ENCODE peak calls at places on chromosomes 13 and 19, in four cellular contexts. V is esophagus muscularis mucosa, K is transverse colon, W is GM23338. N is an unnamed sample. For H3K4me1, the result is how much of the 10 kb centered on the place peaks cover.

GRCh38 chr19:30692517-30692870 is 320.3 kb downstream of the ZNF536 start:
- DNase-seq in V (no peak), W (no peak), K (no peak), N (no peak)

GRCh38 chr13:31595568-31595967 is 143.8 kb upstream of the RXFP2 start:
- DNase-seq in W (no peak), V (no peak), K (no peak), N (no peak)

GRCh38 chr19:15320118-15320517 is 12.2 kb downstream of the BRD4 start:
- DNase-seq in V (no peak), K (no peak), W (no peak), N (no peak)

GRCh38 chr13:105969761-105970160 is 565.7 kb downstream of the EFNB2 start:
- DNase-seq in K (no peak), V (peak), W (no peak), N (no peak)

GRCh38 chr19:13430790-13431582 is 75.3 kb downstream of the CACNA1A start:
- DNase-seq in W (peak), V (no peak), K (peak), N (no peak)

GRCh38 chr13:48448285-48448962 is 35.5 kb upstream of the LPAR6 start:
- DNase-seq in K (no peak), W (no peak), V (no peak), N (no peak)

GRCh38 chr19:19544257-19545127 is 6.4 kb downstream of the CILP2 start:
- DNase-seq in V (no peak), K (no peak), W (no peak), N (no peak)

GRCh38 chr19:43525836-43526771 is 897 bp downstream of the ETHE1 start:
- DNase-seq in V (no peak), K (peak), W (peak), N (peak)

GRCh38 chr13:41614671-41615519 is 157.5 kb downstream of the RGCC start:
- DNase-seq in W (no peak), V (no peak), K (no peak), N (no peak)

GRCh38 chr19:32200312-32201038 is 144.9 kb upstream of the ZNF507 start:
- DNase-seq in V (peak), K (no peak), W (no peak), N (no peak)

GRCh38 chr13:78586706-78587105 is 16.6 kb downstream of the POU4F1 start:
- DNase-seq in K (no peak), W (peak), V (no peak), N (no peak)

GRCh38 chr19:15635016-15635805 is 5.5 kb upstream of the CYP4F3 start:
- DNase-seq in V (no peak), K (no peak), W (no peak), N (no peak)

GRCh38 chr13:42865703-42866102 is 84.3 kb downstream of the FAM216B start:
- DNase-seq in K (no peak), V (no peak), W (no peak), N (no peak)

GRCh38 chr19:47446534-47447469 is 24.9 kb downstream of the SLC8A2 start:
- DNase-seq in W (peak), K (peak), V (no peak), N (no peak)

GRCh38 chr19:19004144-19004543 is 29.2 kb downstream of the SUGP2 start:
- DNase-seq in V (no peak), W (no peak), K (no peak), N (no peak)

GRCh38 chr19:8324186-8325050 is 3.1 kb downstream of the RPS28 start:
- DNase-seq in K (no peak), W (peak), V (no peak), N (no peak)

GRCh38 chr19:2016041-2016807 is 710 bp upstream of the BTBD2 start:
- DNase-seq in V (no peak), W (peak), K (peak), N (peak)

GRCh38 chr13:87344176-87344575 is 327.0 kb upstream of the SLITRK5 start:
- DNase-seq in V (no peak), K (no peak), W (peak), N (no peak)

GRCh38 chr13:108609353-108609752 is 20.1 kb upstream of the MYO16 start:
- DNase-seq in K (no peak), V (no peak), W (peak), N (no peak)

GRCh38 chr13:109517516-109517915 is 268.9 kb downstream of the IRS2 start:
- DNase-seq in W (no peak), K (no peak), V (no peak), N (no peak)

GRCh38 chr13:91154954-91155353 is 192.5 kb upstream of the MIR17HG start:
- DNase-seq in V (no peak), K (no peak), W (peak), N (no peak)

GRCh38 chr19:2888739-2889224 is 11.9 kb upstream of the ZNF57 start:
- DNase-seq in W (peak), V (no peak), K (peak), N (peak)

GRCh38 chr19:46714523-46715106 is 2.3 kb downstream of the PRKD2 start:
- DNase-seq in W (no peak), V (no peak), K (no peak), N (peak)

GRCh38 chr13:109778102-109778542 is 8.3 kb downstream of the IRS2 start:
- DNase-seq in K (peak), W (no peak), V (peak), N (no peak)

GRCh38 chr13:112462408-112462807 is 86.3 kb downstream of the SPACA7 start:
- DNase-seq in V (no peak), W (no peak), K (no peak), N (no peak)

GRCh38 chr13:110128546-110128945 is 178.4 kb downstream of the COL4A1 start:
- DNase-seq in W (no peak), K (no peak), V (peak), N (no peak)

GRCh38 chr13:97316390-97316789 is 94.3 kb downstream of the MBNL2 start:
- DNase-seq in W (no peak), K (no peak), V (no peak), N (no peak)

GRCh38 chr13:38686635-38687245 is at the start of gene FREM2:
- DNase-seq in W (peak), V (no peak), K (peak), N (no peak)
- TF ChIP-seq POLR2AphosphoS5 in W (peak), V (no peak), K (no peak), N (no peak)

DNA sequence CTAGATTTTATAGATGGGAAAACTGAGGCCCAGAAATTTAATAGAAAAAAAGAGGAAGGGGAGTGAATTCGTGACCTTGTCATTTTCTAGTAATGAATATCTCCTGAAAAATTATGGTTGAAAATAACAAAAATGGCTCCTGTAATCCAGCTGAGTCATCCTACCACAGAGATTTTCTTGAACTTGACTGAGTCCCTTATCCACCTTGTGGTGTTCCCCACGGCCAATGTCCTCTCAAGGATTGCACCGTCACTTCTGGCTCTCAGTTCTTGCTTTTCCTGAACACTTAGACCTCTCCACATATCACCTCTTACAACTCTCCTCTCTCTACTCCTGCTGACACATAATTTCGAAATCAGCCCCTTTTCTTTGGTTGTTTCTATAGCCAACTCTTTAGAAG is 1.2 kb upstream of the KATNAL1 start:
- DNase-seq in K (no peak), W (no peak), V (no peak), N (no peak)
- H3K4me1 ChIP-seq in K (under half), W (under half), V (under half), N (under half)

GRCh38 chr13:46553886-46554855 is 1.2 kb downstream of the LRCH1 start:
- DNase-seq in W (peak), K (peak), V (no peak), N (peak)
- TF ChIP-seq POLR2AphosphoS5 in W (no peak), K (peak), V (peak), N (peak)

GRCh38 chr13:30303269-30303668 is 4.1 kb downstream of the KATNAL1 start:
- DNase-seq in W (no peak), V (no peak), K (no peak), N (no peak)

GRCh38 chr13:30307966-30308290 is 577 bp upstream of the KATNAL1 start:
- DNase-seq in W (no peak), K (no peak), V (no peak), N (no peak)

GRCh38 chr13:30307194-30307965 is at the start of gene KATNAL1:
- DNase-seq in W (peak), V (no peak), K (peak), N (peak)

GRCh38 chr13:30306762-30307193 is 573 bp downstream of the KATNAL1 start:
- DNase-seq in K (peak), W (peak), V (peak), N (peak)

GRCh38 chr13:30305456-30305855 is 1.9 kb downstream of the KATNAL1 start:
- DNase-seq in K (no peak), W (no peak), V (no peak), N (no peak)
- H3K4me1 ChIP-seq in K (under half), W (under half), V (under half), N (under half)

GRCh38 chr19:40612831-40613668 is 11.9 kb downstream of the LTBP4 start:
- DNase-seq in W (peak), K (peak), V (no peak), N (no peak)
- TF ChIP-seq POLR2AphosphoS5 in W (peak), K (no peak), V (no peak), N (peak)